ENCODE peak calls at places on chromosomes 5 and 9, in ten cellular contexts. D is sigmoid colon; B is effector memory CD4-positive, alpha-beta T cell; V is coronary artery; C is naive thymus-derived CD4-positive, alpha-beta T cell; Z is CD8-positive, alpha-beta T cell; O is astrocyte; P is pancreas; N is thoracic aorta; L is small intestine. S is an unnamed sample.

GRCh38 chr5:30592833-30593232 is 600.7 kb upstream of the CDH6 start:
- DNase-seq in N (no peak), C (no peak), Z (no peak), V (no peak), O (no peak), B (no peak), D (no peak), P (no peak), L (no peak), S (no peak)

GRCh38 chr9:94545940-94546339 is 8.9 kb upstream of the PCAT7 start:
- DNase-seq in P (no peak), D (no peak), N (no peak), C (no peak), Z (no peak), L (no peak), B (no peak), V (no peak), O (no peak), S (no peak)

GRCh38 chr9:95509851-95510529 is 6.8 kb downstream of the PTCH1 start:
- DNase-seq in L (peak; percentile 29), D (no peak), B (no peak), N (no peak), O (no peak), Z (no peak), P (peak; percentile 65), V (no peak), C (no peak), S (no peak)

GRCh38 chr5:143685416-143685815 is 126.5 kb upstream of the HMHB1 start:
- DNase-seq in N (no peak), C (no peak), Z (no peak), B (no peak), D (no peak), V (no peak), O (no peak), P (no peak), L (peak; percentile 34), S (no peak)

GRCh38 chr5:161086456-161086855 is 234.4 kb upstream of the ATP10B start:
- DNase-seq in P (no peak), B (no peak), D (no peak), Z (no peak), L (no peak), C (no peak), O (peak; percentile 62), V (no peak), N (no peak), S (no peak)

GRCh38 chr5:144598451-144599068 is 427.9 kb downstream of the KCTD16 start:
- DNase-seq in C (no peak), V (no peak), O (no peak), P (peak; percentile 79), D (no peak), N (no peak), B (no peak), Z (no peak), L (peak; percentile 13), S (no peak)

GRCh38 chr5:117054808-117055398 is 480.3 kb upstream of the SEMA6A start:
- DNase-seq in P (no peak), Z (no peak), D (no peak), C (no peak), O (no peak), V (no peak), B (no peak), N (no peak), L (peak; percentile 37), S (no peak)

GRCh38 chr5:90871356-90871755 is 312.8 kb downstream of the ADGRV1 start:
- DNase-seq in V (no peak), D (no peak), P (no peak), O (no peak), N (no peak), C (no peak), B (no peak), Z (no peak), L (no peak), S (no peak)

GRCh38 chr5:31021181-31021624 is 172.3 kb upstream of the CDH6 start:
- DNase-seq in C (no peak), O (peak; percentile 87), P (no peak), B (no peak), V (no peak), N (no peak), Z (no peak), L (peak; percentile 70), D (no peak), S (no peak)

GRCh38 chr5:1174122-1174936 is 27.1 kb upstream of the SLC6A19 start:
- DNase-seq in L (peak; percentile 83), O (peak; percentile 48), N (no peak), D (peak; percentile 78), B (no peak), Z (peak; percentile 37), C (no peak), P (peak; percentile 86), V (no peak), S (no peak)

GRCh38 chr5:40672440-40672839 is 7.3 kb upstream of the PTGER4 start:
- DNase-seq in N (no peak), B (no peak), O (no peak), V (no peak), C (no peak), Z (no peak), P (no peak), D (no peak), L (no peak), S (no peak)

GRCh38 chr5:107361945-107362344 is 308.8 kb downstream of the EFNA5 start:
- DNase-seq in D (peak; percentile 77), V (no peak), L (no peak), C (no peak), N (no peak), O (no peak), P (no peak), B (no peak), Z (no peak), S (no peak)

GRCh38 chr5:73892806-73893205 is 266.8 kb downstream of the ARHGEF28 start:
- DNase-seq in D (no peak), N (no peak), C (no peak), V (no peak), Z (no peak), L (no peak), P (no peak), O (peak; percentile 94), B (no peak), S (no peak)

GRCh38 chr5:62671479-62671878 is 92.9 kb downstream of the LRRC70 start:
- DNase-seq in N (no peak), C (no peak), B (no peak), D (no peak), P (no peak), Z (no peak), V (no peak), O (no peak), L (no peak), S (no peak)

GRCh38 chr9:127866535-127866934 is 10.9 kb downstream of the AK1 start:
- DNase-seq in Z (no peak), D (no peak), C (no peak), P (no peak), V (no peak), N (no peak), L (no peak), O (no peak), B (no peak), S (no peak)

GRCh38 chr5:113217619-113218184 is 217.1 kb downstream of the TSSK1B start:
- DNase-seq in V (no peak), P (no peak), D (no peak), Z (no peak), N (no peak), B (no peak), O (no peak), L (no peak), C (no peak), S (no peak)

GRCh38 chr5:116395708-116396203 is 178.9 kb downstream of the SEMA6A start:
- DNase-seq in B (no peak), N (no peak), L (no peak), O (no peak), Z (no peak), C (no peak), P (no peak), D (no peak), V (no peak), S (no peak)

GRCh38 chr9:87885484-87886189 is 3.0 kb downstream of the SPATA31E1 start:
- DNase-seq in P (no peak), V (no peak), L (no peak), C (no peak), B (no peak), Z (no peak), O (no peak), D (no peak), N (no peak), S (no peak)

DNA sequence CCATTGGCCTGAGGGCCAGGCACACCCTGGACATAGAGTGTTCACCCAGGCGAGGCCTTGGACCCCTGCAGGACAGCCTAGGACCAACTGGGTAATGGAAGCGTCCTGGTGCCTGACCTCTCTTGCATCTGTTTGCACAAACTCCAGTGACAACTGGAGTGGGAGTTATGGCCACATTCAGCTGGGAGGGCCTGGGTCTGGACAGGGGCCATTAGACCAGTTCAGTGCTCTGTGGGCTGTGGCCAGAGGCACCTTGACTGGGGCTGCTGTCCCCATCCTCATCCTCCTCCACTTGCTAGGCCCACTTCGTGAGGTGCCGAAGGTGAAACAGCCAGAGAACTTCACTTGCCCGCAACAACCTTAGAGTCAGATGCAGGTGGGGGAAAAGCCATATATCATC is 372.7 kb upstream of the IRX1 start:
- DNase-seq in N (no peak), O (no peak), V (peak; percentile 54), C (no peak), P (no peak), Z (no peak), L (no peak), B (no peak), D (no peak), S (no peak)
- H3K27ac ChIP-seq in N (no peak overlapping the region), O (no peak overlapping the region), V (no peak overlapping the region), C (no peak overlapping the region), P (no peak overlapping the region), Z (no peak overlapping the region), L (no peak overlapping the region), B (no peak overlapping the region), D (no peak overlapping the region), S (no peak overlapping the region)

GRCh38 chr9:120708526-120709224 is 5.6 kb downstream of the MEGF9 start:
- DNase-seq in V (no peak), C (no peak), D (no peak), Z (no peak), B (no peak), N (no peak), L (no peak), P (no peak), O (peak; percentile 72), S (no peak)
- H3K27ac ChIP-seq in V (no peak overlapping the region), C (no peak overlapping the region), D (no peak overlapping the region), Z (no peak overlapping the region), B (no peak overlapping the region), N (no peak overlapping the region), L (no peak overlapping the region), P (no peak overlapping the region), O (no peak overlapping the region), S (no peak overlapping the region)

GRCh38 chr9:134620751-134621557 is 20.6 kb upstream of the COL5A1 start:
- DNase-seq in N (no peak), P (peak; percentile 42), O (no peak), B (no peak), Z (no peak), C (no peak), L (no peak), V (peak; percentile 26), D (peak; percentile 58), S (peak; percentile 50)
- H3K27ac ChIP-seq in N (no peak overlapping the region), P (no peak overlapping the region), O (no peak overlapping the region), B (no peak overlapping the region), Z (no peak overlapping the region), C (no peak overlapping the region), L (no peak overlapping the region), V (no peak overlapping the region), D (no peak overlapping the region), S (no peak overlapping the region)

DNA sequence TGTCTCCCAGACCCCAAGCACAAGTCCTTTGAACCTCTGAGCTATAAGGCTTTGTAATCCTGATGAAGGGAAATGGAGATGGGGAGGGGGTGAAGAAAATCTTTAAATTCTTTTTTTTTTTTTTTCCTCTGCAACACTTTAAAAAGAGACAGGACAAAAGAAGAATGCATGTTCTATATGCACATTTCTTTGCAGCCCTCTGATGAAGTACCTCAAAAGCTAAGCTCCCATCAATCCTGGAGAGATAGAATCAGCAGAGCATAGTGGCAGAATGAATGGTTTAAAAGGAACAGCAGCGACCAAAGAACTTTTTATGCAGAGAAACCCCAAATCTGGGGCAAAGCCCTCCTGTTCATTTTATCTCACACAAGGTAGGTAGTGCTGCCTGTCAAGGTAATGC is 173.3 kb upstream of the ZNF608 start:
- DNase-seq in L (no peak), B (no peak), O (no peak), V (no peak), Z (no peak), N (no peak), C (no peak), P (no peak), D (no peak), S (no peak)
- H3K27ac ChIP-seq in L (no peak overlapping the region), B (no peak overlapping the region), O (no peak overlapping the region), V (no peak overlapping the region), Z (no peak overlapping the region), N (no peak overlapping the region), C (no peak overlapping the region), P (no peak overlapping the region), D (no peak overlapping the region), S (no peak overlapping the region)

S was measured in ascending aorta.